ENCODE peak calls at places on chromosomes 5 and 9, in four cellular contexts. T is HL-60, B is K562, A is GM12878. U is an unnamed sample.

GRCh38 chr5:116944171-116944570 is 369.5 kb upstream of the SEMA6A start:
- DNase-seq in T (no peak), B (no peak), A (no peak), U (no peak)

GRCh38 chr5:7897014-7897600 is 28.2 kb downstream of the MTRR start:
- DNase-seq in T (peak), B (peak), A (no peak), U (no peak)

GRCh38 chr9:89996717-89997116 is 391.9 kb downstream of the GADD45G start:
- DNase-seq in T (no peak), B (no peak), A (no peak), U (no peak)

GRCh38 chr9:74499770-74500583 is 2.8 kb downstream of the RORB start:
- DNase-seq in T (no peak), B (no peak), A (no peak), U (no peak)

GRCh38 chr9:126228111-126228778 is 98.4 kb upstream of the MVB12B start:
- DNase-seq in T (no peak), B (no peak), A (no peak), U (no peak)

GRCh38 chr5:1833264-1834021 is 32.2 kb downstream of the NDUFS6 start:
- DNase-seq in T (no peak), B (no peak), A (no peak), U (no peak)

GRCh38 chr9:107258919-107259318 is 24.2 kb upstream of the RAD23B start:
- DNase-seq in T (no peak), B (no peak), A (no peak), U (no peak)

GRCh38 chr9:14251146-14252071 is 62.5 kb downstream of the NFIB start:
- DNase-seq in T (no peak), B (no peak), A (peak), U (no peak)

GRCh38 chr9:4855861-4856260 is 63.1 kb downstream of the RCL1 start:
- DNase-seq in T (no peak), B (no peak), A (no peak), U (no peak)

GRCh38 chr5:37631939-37632338 is 207.9 kb downstream of the GDNF start:
- DNase-seq in T (no peak), B (no peak), A (no peak), U (no peak)
- TF ChIP-seq SPI1 in T (no peak), B (no peak), A (no peak), U (no peak)

GRCh38 chr5:89470658-89471057 is 587.7 kb upstream of the MEF2C start:
- DNase-seq in T (no peak), B (no peak), A (no peak), U (no peak)
- TF ChIP-seq POLR2AphosphoS5 in T (no peak), B (no peak), A (no peak), U (no peak)

DNA sequence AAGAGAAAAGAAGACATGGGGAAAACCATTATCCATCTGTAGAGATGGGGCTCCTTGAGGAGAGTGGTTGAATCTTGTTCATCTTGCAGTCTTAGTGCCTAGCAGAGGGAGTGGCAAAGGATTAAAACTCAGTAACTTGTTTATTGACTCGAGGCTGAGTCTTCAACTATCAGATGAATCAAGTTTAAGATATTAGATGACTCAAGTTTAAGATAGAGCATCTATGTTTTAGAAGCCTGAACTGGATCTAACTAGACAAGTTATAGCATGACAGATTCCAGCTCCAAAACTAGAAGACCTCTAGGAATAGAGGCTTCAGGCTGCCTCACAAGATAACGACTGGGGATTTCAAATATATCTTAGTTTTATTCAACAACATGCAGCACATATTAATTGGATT is 2277.2 kb upstream of the WWC1 start:
- DNase-seq in T (no peak), B (no peak), A (no peak), U (no peak)
- TF ChIP-seq SPI1 in T (no peak), B (no peak), A (no peak), U (no peak)

DNA sequence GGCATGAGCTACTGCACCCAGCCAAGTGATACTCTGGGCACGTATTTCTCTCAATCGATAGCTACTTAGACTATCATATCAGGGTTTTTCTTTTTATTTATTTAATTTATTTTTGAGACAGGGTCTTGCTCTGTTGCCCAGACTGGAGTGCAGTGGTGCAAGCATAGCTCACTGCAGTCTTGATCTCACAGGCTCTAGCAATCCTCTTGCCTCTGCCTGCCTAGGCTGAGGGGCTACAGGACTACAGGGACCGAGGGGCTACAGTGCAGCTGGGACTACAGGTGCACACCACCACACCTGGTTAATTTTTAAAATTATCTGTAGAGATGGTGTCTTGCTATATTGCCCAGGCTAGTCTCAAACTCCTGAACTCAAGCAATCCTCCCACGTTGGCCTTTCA is 20.3 kb upstream of the ANKHD1 start:
- DNase-seq in T (no peak), B (no peak), A (no peak), U (no peak)
- TF ChIP-seq POLR2AphosphoS5 in T (no peak), B (no peak), A (no peak), U (no peak)

GRCh38 chr5:171954721-171955120 is 51.7 kb downstream of the FBXW11 start:
- DNase-seq in T (no peak), B (no peak), A (no peak), U (no peak)
- TF ChIP-seq SPI1 in T (no peak), B (no peak), A (no peak), U (no peak)

GRCh38 chr9:93003552-93004407 is 54.7 kb upstream of the SUSD3 start:
- DNase-seq in T (peak), B (peak), A (peak), U (peak)
- TF ChIP-seq POLR2AphosphoS5 in T (no peak), B (no peak), A (no peak), U (no peak)

GRCh38 chr9:75921403-75922127 is 31.1 kb downstream of the PCSK5 start:
- DNase-seq in T (no peak), B (no peak), A (no peak), U (no peak)
- TF ChIP-seq SPI1 in T (no peak), B (no peak), A (no peak), U (no peak)

GRCh38 chr5:154837009-154837881 is 13.2 kb downstream of the FAXDC2 start:
- DNase-seq in T (no peak), B (no peak), A (no peak), U (no peak)

GRCh38 chr5:154830596-154830995 is 19.8 kb downstream of the FAXDC2 start:
- DNase-seq in T (no peak), B (no peak), A (no peak), U (no peak)

GRCh38 chr5:154836225-154836624 is 14.2 kb downstream of the FAXDC2 start:
- DNase-seq in T (no peak), B (no peak), A (no peak), U (no peak)

GRCh38 chr5:154831451-154831850 is 19.0 kb downstream of the FAXDC2 start:
- DNase-seq in T (no peak), B (no peak), A (no peak), U (no peak)

DNA sequence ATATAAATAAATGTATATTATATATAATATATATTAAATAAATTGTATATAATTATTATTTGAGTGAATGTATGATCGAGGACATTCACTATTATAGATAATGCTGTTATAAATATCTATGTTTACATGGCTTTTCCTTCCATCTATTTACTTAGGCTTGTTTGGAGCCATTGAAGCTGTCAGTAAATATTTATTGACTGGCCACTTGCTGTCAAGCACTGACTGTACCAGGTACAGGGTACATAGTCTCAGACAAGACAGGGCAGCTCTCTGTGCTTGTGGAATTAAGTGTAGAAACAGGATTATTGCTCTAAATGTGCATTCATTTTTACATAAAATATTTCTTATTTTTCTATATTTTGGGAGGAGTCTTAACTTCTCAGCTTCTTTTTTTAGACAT is 16.4 kb downstream of the FAXDC2 start:
- DNase-seq in T (no peak), B (no peak), A (no peak), U (no peak)
- TF ChIP-seq POLR2AphosphoS5 in T (no peak), B (no peak), A (no peak), U (no peak)

GRCh38 chr5:128224336-128224735 is 140.8 kb downstream of the SLC12A2 start:
- DNase-seq in T (no peak), B (no peak), A (no peak), U (no peak)
- TF ChIP-seq SPI1 in T (no peak), B (no peak), A (no peak), U (no peak)

U was measured in GM12891.